ENCODE peak calls at places on chromosomes 2 and 18, in ten cellular contexts. D is foreskin fibroblast; S is A549; L is retina; R is CD8-positive, alpha-beta memory T cell; P is kidney glomerular epithelial cell; G is AG04449; V is adrenal gland; A is hepatocyte; Q is stimulated activated CD4-positive, alpha-beta T cell treated with anti-CD3 and anti-CD28 coated beads, Interleukin-2, amount 100 ng/mL, for 24 hours. W is an unnamed sample.

GRCh38 chr2:46329803-46330775 is 32.9 kb downstream of the EPAS1 start:
- DNase-seq in D (peak; percentile 91), S (peak; percentile 86), L (no peak), R (no peak), P (peak; percentile 83), G (peak; percentile 93), V (no peak), A (peak; percentile 67), Q (no peak), W (no peak)

GRCh38 chr18:79387615-79388014 is 8.1 kb upstream of the NFATC1 start:
- DNase-seq in D (no peak), S (no peak), L (no peak), R (no peak), P (no peak), G (no peak), V (peak; percentile 15), A (no peak), Q (no peak), W (no peak)

GRCh38 chr2:143830476-143830875 is 689.4 kb downstream of the ZEB2 start:
- DNase-seq in D (peak; percentile 44), S (no peak), L (no peak), R (no peak), P (no peak), G (no peak), V (no peak), A (no peak), Q (no peak), W (no peak)

GRCh38 chr2:223060201-223060825 is 8.3 kb downstream of the KCNE4 start:
- DNase-seq in D (no peak), S (no peak), L (no peak), R (no peak), P (no peak), G (no peak), V (no peak), A (no peak), Q (no peak), W (no peak)

GRCh38 chr2:70985956-70986355 is 7.5 kb downstream of the ANKRD53 start:
- DNase-seq in D (no peak), S (no peak), L (no peak), R (no peak), P (no peak), G (no peak), V (no peak), A (no peak), Q (no peak), W (no peak)

GRCh38 chr2:96964221-96964905 is 22.0 kb downstream of the FAM178B start:
- DNase-seq in D (no peak), S (no peak), L (no peak), R (no peak), P (no peak), G (no peak), V (no peak), A (no peak), Q (no peak), W (no peak)

GRCh38 chr2:46309052-46309953 is 12.1 kb downstream of the EPAS1 start:
- DNase-seq in D (peak; percentile 91), S (no peak), L (no peak), R (no peak), P (no peak), G (no peak), V (no peak), A (peak; percentile 53), Q (no peak), W (no peak)

GRCh38 chr2:85255813-85256581 is 71.8 kb downstream of the TGOLN2 start:
- DNase-seq in D (peak; percentile 54), S (no peak), L (peak; percentile 90), R (no peak), P (no peak), G (no peak), V (no peak), A (peak; percentile 80), Q (no peak), W (no peak)

GRCh38 chr2:174344716-174345472 is 10.1 kb downstream of the SP9 start:
- DNase-seq in D (peak; percentile 57), S (peak; percentile 55), L (peak; percentile 70), R (no peak), P (peak; percentile 39), G (no peak), V (no peak), A (peak; percentile 14), Q (no peak), W (no peak)

GRCh38 chr2:190355968-190356657 is 12.7 kb downstream of the INPP1 start:
- DNase-seq in D (no peak), S (no peak), L (no peak), R (no peak), P (no peak), G (no peak), V (peak; percentile 33), A (no peak), Q (no peak), W (no peak)

GRCh38 chr2:133566967-133567645 is 1.2 kb downstream of the NCKAP5 start:
- DNase-seq in D (peak; percentile 65), S (peak; percentile 25), L (peak; percentile 47), R (no peak), P (peak; percentile 54), G (no peak), V (peak; percentile 46), A (peak; percentile 81), Q (no peak), W (peak; percentile 26)

GRCh38 chr18:42053188-42053781 is 98.3 kb downstream of the PIK3C3 start:
- DNase-seq in D (peak; percentile 72), S (peak; percentile 33), L (peak; percentile 43), R (peak; percentile 31), P (peak; percentile 49), G (no peak), V (peak; percentile 64), A (peak; percentile 77), Q (peak; percentile 69), W (peak; percentile 35)

GRCh38 chr2:101728865-101729264 is 31.4 kb downstream of the MAP4K4 start:
- DNase-seq in D (no peak), S (no peak), L (no peak), R (no peak), P (no peak), G (no peak), V (no peak), A (no peak), Q (no peak), W (no peak)

GRCh38 chr18:23626451-23627279 is 36.0 kb downstream of the ANKRD29 start:
- DNase-seq in D (peak; percentile 81), S (peak; percentile 39), L (no peak), R (no peak), P (peak; percentile 41), G (no peak), V (no peak), A (no peak), Q (no peak), W (no peak)

GRCh38 chr2:169050476-169051240 is 18.7 kb upstream of the DHRS9 start:
- DNase-seq in D (no peak), S (peak; percentile 57), L (no peak), R (no peak), P (peak; percentile 7), G (no peak), V (no peak), A (no peak), Q (no peak), W (no peak)

GRCh38 chr2:233706720-233707119 is 6.0 kb upstream of the UGT1A5 start:
- DNase-seq in D (peak; percentile 12), S (peak; percentile 72), L (no peak), R (no peak), P (peak; percentile 78), G (no peak), V (no peak), A (no peak), Q (no peak), W (no peak)

GRCh38 chr2:26330114-26330581 is 15.8 kb upstream of the SELENOI start:
- DNase-seq in D (peak; percentile 95), S (peak; percentile 84), L (peak; percentile 67), R (peak; percentile 57), P (peak; percentile 67), G (peak; percentile 67), V (peak; percentile 93), A (peak; percentile 89), Q (peak; percentile 86), W (peak; percentile 92)

GRCh38 chr18:41206341-41206740 is 748.7 kb upstream of the PIK3C3 start:
- DNase-seq in D (no peak), S (no peak), L (no peak), R (no peak), P (no peak), G (no peak), V (no peak), A (no peak), Q (no peak), W (no peak)

GRCh38 chr2:86562485-86562890 is 755 bp downstream of the CHMP3 start:
- DNase-seq in D (no peak), S (no peak), L (no peak), R (no peak), P (peak; percentile 37), G (no peak), V (no peak), A (no peak), Q (no peak), W (no peak)

GRCh38 chr2:79770926-79771325 is 258.1 kb downstream of the CTNNA2 start:
- DNase-seq in D (no peak), S (no peak), L (no peak), R (no peak), P (no peak), G (no peak), V (no peak), A (no peak), Q (no peak), W (no peak)

GRCh38 chr2:188798159-188798558 is 176.0 kb upstream of the COL3A1 start:
- DNase-seq in D (peak; percentile 89), S (no peak), L (no peak), R (no peak), P (no peak), G (no peak), V (no peak), A (peak; percentile 9), Q (no peak), W (no peak)

GRCh38 chr2:242020196-242021004 is 150.9 kb downstream of the RTP5 start:
- DNase-seq in D (peak; percentile 67), S (peak; percentile 24), L (no peak), R (no peak), P (no peak), G (no peak), V (no peak), A (peak; percentile 28), Q (no peak), W (peak; percentile 30)

GRCh38 chr2:183093857-183094657 is 15.5 kb downstream of the DUSP19 start:
- DNase-seq in D (peak; percentile 68), S (no peak), L (no peak), R (no peak), P (peak; percentile 51), G (no peak), V (no peak), A (no peak), Q (no peak), W (no peak)

GRCh38 chr18:70373062-70373519 is 84.2 kb downstream of the SOCS6 start:
- DNase-seq in D (peak; percentile 93), S (peak; percentile 97), L (no peak), R (no peak), P (no peak), G (peak; percentile 61), V (peak; percentile 26), A (peak; percentile 46), Q (no peak), W (no peak)

GRCh38 chr2:70767699-70768584 is at the start of gene ADD2:
- DNase-seq in D (peak; percentile 51), S (peak; percentile 81), L (peak; percentile 91), R (no peak), P (no peak), G (no peak), V (peak; percentile 22), A (peak; percentile 64), Q (peak; percentile 47), W (peak; percentile 9)

GRCh38 chr18:59697236-59697932 is at the start of gene CCBE1:
- DNase-seq in D (peak; percentile 93), S (peak; percentile 67), L (peak; percentile 90), R (no peak), P (peak; percentile 54), G (no peak), V (peak; percentile 82), A (peak; percentile 78), Q (peak; percentile 31), W (peak; percentile 72)

GRCh38 chr2:2530334-2530733 is 199.3 kb upstream of the MYT1L start:
- DNase-seq in D (no peak), S (peak; percentile 9), L (no peak), R (no peak), P (no peak), G (no peak), V (no peak), A (no peak), Q (no peak), W (no peak)

GRCh38 chr2:176985871-176986270 is 226.7 kb upstream of the HNRNPA3 start:
- DNase-seq in D (no peak), S (no peak), L (no peak), R (no peak), P (no peak), G (no peak), V (no peak), A (no peak), Q (no peak), W (no peak)